ENCODE peak calls at places on chromosomes 13 and 19, in nine cellular contexts. D is neural progenitor cell; W is adrenal gland; J is pancreas; K is DND-41; Z is cardiac muscle cell; C is GM23338; G is naive thymus-derived CD4-positive, alpha-beta T cell; M is CD8-positive, alpha-beta T cell. U is an unnamed sample.

GRCh38 chr13:33340631-33341030 is 55.1 kb upstream of the STARD13 start:
- DNase-seq in D (no peak), W (no peak), J (no peak), K (no peak), Z (no peak), C (no peak), G (no peak), M (no peak), U (no peak)

GRCh38 chr13:31236211-31236786 is 36.5 kb downstream of the B3GLCT start:
- DNase-seq in D (peak; percentile 67), W (no peak), J (no peak), K (peak; percentile 13), Z (peak; percentile 40), C (peak; percentile 74), G (peak; percentile 10), M (no peak), U (no peak)

GRCh38 chr13:20219585-20219984 is 12.5 kb downstream of the GJB6 start:
- DNase-seq in D (no peak), W (no peak), J (no peak), K (no peak), Z (no peak), C (no peak), G (peak; percentile 7), M (no peak), U (no peak)

GRCh38 chr13:90445179-90445578 is 902.3 kb upstream of the MIR17HG start:
- DNase-seq in D (peak; percentile 25), W (peak; percentile 39), J (no peak), K (no peak), Z (peak; percentile 33), C (peak; percentile 60), G (no peak), M (no peak), U (no peak)

GRCh38 chr13:99375806-99376080 is 68.5 kb upstream of the GPR183 start:
- DNase-seq in D (no peak), W (no peak), J (no peak), K (no peak), Z (no peak), C (no peak), G (no peak), M (no peak), U (no peak)

GRCh38 chr19:5093953-5094718 is 125.2 kb downstream of the KDM4B start:
- DNase-seq in D (no peak), W (no peak), J (no peak), K (no peak), Z (no peak), C (no peak), G (no peak), M (no peak), U (no peak)

GRCh38 chr13:110128546-110128945 is 178.4 kb downstream of the COL4A1 start:
- DNase-seq in D (no peak), W (no peak), J (no peak), K (no peak), Z (no peak), C (no peak), G (no peak), M (no peak), U (no peak)

GRCh38 chr13:28181413-28181812 is 43.1 kb downstream of the PAN3 start:
- DNase-seq in D (no peak), W (no peak), J (no peak), K (no peak), Z (no peak), C (no peak), G (no peak), M (no peak), U (no peak)

GRCh38 chr19:1169921-1170885 is 3.9 kb downstream of the SBNO2 start:
- DNase-seq in D (no peak), W (peak; percentile 95), J (no peak), K (no peak), Z (no peak), C (no peak), G (no peak), M (no peak), U (no peak)

GRCh38 chr13:58883405-58883804 is 1251.9 kb downstream of the PCDH17 start:
- DNase-seq in D (no peak), W (no peak), J (no peak), K (no peak), Z (no peak), C (no peak), G (no peak), M (no peak), U (no peak)

GRCh38 chr13:31920301-31920818 is 111.2 kb upstream of the FRY start:
- DNase-seq in D (no peak), W (no peak), J (no peak), K (no peak), Z (no peak), C (no peak), G (no peak), M (no peak), U (no peak)

GRCh38 chr13:35157143-35157755 is 215.2 kb downstream of the NBEA start:
- DNase-seq in D (peak; percentile 55), W (no peak), J (no peak), K (peak; percentile 37), Z (peak; percentile 49), C (peak; percentile 71), G (peak; percentile 46), M (no peak), U (no peak)

GRCh38 chr13:66689628-66690027 is 540.5 kb downstream of the PCDH9 start:
- DNase-seq in D (peak; percentile 19), W (no peak), J (no peak), K (no peak), Z (no peak), C (peak; percentile 9), G (no peak), M (no peak), U (no peak)

GRCh38 chr13:79937311-79938243 is 403.3 kb downstream of the SPRY2 start:
- DNase-seq in D (no peak), W (no peak), J (no peak), K (no peak), Z (no peak), C (no peak), G (no peak), M (no peak), U (no peak)

GRCh38 chr13:73975767-73976166 is 158.4 kb downstream of the KLF12 start:
- DNase-seq in D (no peak), W (no peak), J (no peak), K (no peak), Z (no peak), C (no peak), G (no peak), M (no peak), U (no peak)

GRCh38 chr19:38034153-38034835 is 127.3 kb downstream of the SIPA1L3 start:
- DNase-seq in D (no peak), W (no peak), J (no peak), K (no peak), Z (no peak), C (no peak), G (no peak), M (no peak), U (no peak)

GRCh38 chr19:48772503-48772953 is 17.2 kb downstream of the FGF21 start:
- DNase-seq in D (no peak), W (peak; percentile 98), J (peak; percentile 87), K (no peak), Z (no peak), C (no peak), G (no peak), M (no peak), U (no peak)

GRCh38 chr13:112982281-112983041 is 13.4 kb downstream of the MCF2L start:
- DNase-seq in D (no peak), W (no peak), J (no peak), K (no peak), Z (no peak), C (no peak), G (no peak), M (no peak), U (no peak)

GRCh38 chr13:94417294-94417693 is 62.2 kb downstream of the DCT start:
- DNase-seq in D (no peak), W (no peak), J (no peak), K (no peak), Z (no peak), C (no peak), G (no peak), M (no peak), U (no peak)

GRCh38 chr19:11091343-11092153 is 2.3 kb downstream of the LDLR start:
- DNase-seq in D (no peak), W (peak; percentile 80), J (peak; percentile 56), K (no peak), Z (no peak), C (peak; percentile 56), G (peak; percentile 68), M (peak; percentile 39), U (peak; percentile 51)
- H3K4me1 ChIP-seq in D (peaks cover 29% of the 10 kb centered on the region), W (peaks cover 66% of the 10 kb centered on the region), J (peaks cover 66% of the 10 kb centered on the region), K (peaks cover 59% of the 10 kb centered on the region), Z (peaks cover 22% of the 10 kb centered on the region), C (peaks cover 48% of the 10 kb centered on the region), G (peaks cover 37% of the 10 kb centered on the region), M (peaks cover 56% of the 10 kb centered on the region), U (peaks cover 67% of the 10 kb centered on the region)

DNA sequence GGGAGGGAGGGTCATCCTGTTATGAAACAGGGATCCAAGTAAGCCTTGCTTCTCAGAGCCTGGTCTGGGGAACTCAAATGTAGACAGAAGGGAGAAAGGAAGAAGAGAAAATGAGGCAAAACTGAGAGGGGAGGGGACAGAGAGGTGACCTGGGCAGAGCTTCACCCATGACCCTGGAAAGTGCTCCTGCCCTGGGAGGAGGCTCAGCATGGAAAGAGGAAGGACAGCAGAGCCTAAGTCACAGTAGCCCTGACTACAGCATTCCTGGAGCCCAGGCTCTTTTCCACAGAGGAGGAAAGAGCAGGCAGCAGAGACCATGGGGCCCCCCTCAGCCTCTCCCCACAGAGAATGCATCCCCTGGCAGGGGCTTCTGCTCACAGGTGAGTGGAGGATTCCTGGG is at the start of gene CEACAM3:
- DNase-seq in D (no peak), W (no peak), J (no peak), K (no peak), Z (no peak), C (no peak), G (no peak), M (no peak), U (no peak)
- H3K27ac ChIP-seq in D (no peak within 1 kb of the TSS), W (no peak within 1 kb of the TSS), J (no peak within 1 kb of the TSS), K (no peak within 1 kb of the TSS), Z (no peak within 1 kb of the TSS), C (no peak within 1 kb of the TSS), G (no peak within 1 kb of the TSS), M (no peak within 1 kb of the TSS), U (no peak within 1 kb of the TSS)

DNA sequence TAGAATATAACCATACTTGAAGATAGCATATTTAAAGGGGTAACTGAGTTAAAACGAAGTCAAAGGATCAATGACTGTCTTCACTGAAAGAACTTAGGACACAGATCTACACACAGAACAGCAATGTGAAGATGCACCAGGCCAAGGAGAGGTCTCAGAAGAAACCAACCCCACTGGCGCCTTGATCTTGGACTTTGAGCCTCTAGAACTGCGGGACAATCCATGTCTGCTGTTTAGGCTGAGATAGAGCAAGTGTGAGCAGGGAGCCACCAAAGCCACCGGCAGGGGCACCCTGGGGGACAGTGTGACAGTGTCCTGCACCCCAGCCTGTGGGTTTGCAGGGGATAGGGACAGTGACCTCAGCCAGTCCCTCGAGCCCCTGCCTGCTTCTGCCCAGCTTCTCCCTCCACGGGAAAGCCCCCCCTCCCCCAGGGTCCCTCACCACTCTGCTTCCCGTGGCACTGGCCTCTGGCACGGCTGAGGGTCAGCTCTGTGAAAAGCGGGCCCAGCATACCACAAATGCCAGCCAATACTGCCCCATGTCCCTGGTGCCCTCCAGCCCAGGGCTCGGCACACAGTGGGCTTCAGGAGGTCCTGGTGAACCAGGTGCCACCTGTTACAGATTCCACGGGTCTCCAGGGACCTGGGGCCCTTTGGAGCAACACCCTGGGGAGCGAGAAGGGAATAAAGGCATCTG is 40.8 kb downstream of the KLF2 start:
- DNase-seq in D (no peak), W (no peak), J (no peak), K (no peak), Z (no peak), C (no peak), G (no peak), M (no peak), U (no peak)
- H3K4me1 ChIP-seq in D (no peaks in the 10 kb centered on the region), W (peaks cover 8% of the 10 kb centered on the region), J (peaks cover 7% of the 10 kb centered on the region), K (peaks cover 52% of the 10 kb centered on the region), Z (peaks cover 19% of the 10 kb centered on the region), C (peaks cover 8% of the 10 kb centered on the region), G (peaks cover 90% of the 10 kb centered on the region), M (peaks cover 96% of the 10 kb centered on the region), U (peaks cover 99% of the 10 kb centered on the region)

GRCh38 chr19:45705115-45705514 is 12.6 kb downstream of the QPCTL start:
- DNase-seq in D (no peak), W (no peak), J (no peak), K (no peak), Z (no peak), C (no peak), G (no peak), M (no peak), U (no peak)
- H3K27ac ChIP-seq in D (no peak overlapping the region), W (no peak overlapping the region), J (no peak overlapping the region), K (no peak overlapping the region), Z (no peak overlapping the region), C (peak overlapping the region; percentile 50), G (no peak overlapping the region), M (no peak overlapping the region), U (no peak overlapping the region)

U was measured in CD8-positive, alpha-beta memory T cell.